ENCODE peak calls at places on chromosomes 16 and 17, in four cellular contexts. I is A549, F is AG09319, S is mucosa of descending colon. X is an unnamed sample.

GRCh38 chr17:30292490-30292858 is 730 bp upstream of the BLMH start:
- DNase-seq in I (no peak), F (no peak), S (no peak), X (no peak)

GRCh38 chr17:17170346-17170976 is 35.7 kb downstream of the PLD6 start:
- DNase-seq in F (peak), S (no peak), I (no peak), X (no peak)

GRCh38 chr16:84913315-84913714 is 93.5 kb downstream of the CRISPLD2 start:
- DNase-seq in S (no peak), F (no peak), I (no peak), X (no peak)

GRCh38 chr16:89246383-89246902 is 28.9 kb downstream of the ZNF778 start:
- DNase-seq in I (no peak), F (no peak), S (no peak), X (no peak)

GRCh38 chr16:12420661-12421209 is 383.0 kb downstream of the CPPED1 start:
- DNase-seq in F (no peak), I (no peak), S (no peak), X (no peak)

GRCh38 chr17:48973806-48974205 is 5.4 kb upstream of the GIP start:
- DNase-seq in S (no peak), I (no peak), F (no peak), X (no peak)

GRCh38 chr17:40451420-40451819 is 8.2 kb downstream of the IGFBP4 start:
- DNase-seq in S (no peak), I (no peak), F (peak), X (no peak)

GRCh38 chr16:59997706-59998105 is 1263.6 kb upstream of the GOT2 start:
- DNase-seq in F (no peak), I (no peak), S (no peak), X (no peak)

GRCh38 chr16:23679274-23679985 is 741 bp downstream of the PLK1 start:
- DNase-seq in S (peak), F (no peak), I (peak), X (peak)

GRCh38 chr16:10988164-10988803 is 43.9 kb downstream of the CLEC16A start:
- DNase-seq in S (no peak), I (no peak), F (no peak), X (peak)
- TF ChIP-seq CTCF in S (no peak), I (no peak), F (peak), X (peak)

DNA sequence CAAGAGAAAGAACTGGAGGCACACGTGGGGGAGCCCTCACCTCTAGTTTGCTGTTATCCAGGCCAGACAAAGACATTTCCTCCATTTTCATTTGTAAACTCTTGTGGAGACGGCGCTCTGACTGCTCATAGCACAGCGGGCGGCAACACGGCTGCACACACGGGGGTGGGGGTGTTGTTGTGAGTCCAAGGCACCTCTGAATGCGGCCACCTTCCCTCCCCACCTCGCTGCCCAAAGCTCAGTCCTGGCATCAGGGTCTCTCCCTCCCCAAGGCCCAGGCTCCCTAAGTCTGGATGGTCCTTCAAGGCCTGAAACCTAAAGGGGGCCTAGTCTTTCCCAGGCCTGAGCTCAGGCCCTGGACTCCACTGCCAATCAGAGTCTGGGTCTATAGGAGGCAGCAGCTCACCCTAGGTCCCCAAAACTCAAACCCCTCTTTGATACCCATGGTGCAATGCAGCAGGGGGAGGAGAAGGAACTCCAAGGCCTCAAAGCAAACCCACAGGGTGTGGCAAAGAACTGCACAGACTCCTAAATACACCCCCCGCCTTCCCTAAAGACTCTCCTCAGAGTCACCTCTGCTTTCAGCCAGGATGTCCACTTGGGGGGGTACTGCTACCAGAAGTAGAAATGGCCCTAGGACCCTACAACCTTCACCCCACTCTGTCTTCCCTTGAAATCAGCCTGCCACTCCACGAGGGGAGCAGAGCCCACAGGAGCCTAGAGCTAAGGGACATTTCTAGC is 1.5 kb downstream of the ATXN7L3 start:
- DNase-seq in F (no peak), S (peak), I (peak), X (peak)
- TF ChIP-seq CTCF in F (peak), S (no peak), I (no peak), X (no peak)

GRCh38 chr16:87374313-87374712 is 9.3 kb downstream of the FBXO31 start:
- DNase-seq in F (no peak), I (no peak), S (no peak), X (no peak)
- TF ChIP-seq CTCF in F (no peak), I (no peak), S (no peak), X (no peak)

GRCh38 chr16:58678716-58679115 is 5.9 kb downstream of the SLC38A7 start:
- DNase-seq in I (peak), S (peak), F (peak), X (peak)
- TF ChIP-seq CTCF in I (peak), S (no peak), F (peak), X (no peak)

GRCh38 chr17:57537524-57538410 is 207.3 kb downstream of the CCDC182 start:
- DNase-seq in S (no peak), F (no peak), I (no peak), X (no peak)
- TF ChIP-seq CTCF in S (no peak), F (no peak), I (no peak), X (no peak)

GRCh38 chr16:21611546-21612384 is 12.4 kb downstream of the METTL9 start:
- DNase-seq in F (no peak), I (no peak), S (no peak), X (no peak)
- TF ChIP-seq CTCF in F (no peak), I (no peak), S (no peak), X (no peak)